ENCODE peak calls at places on chromosomes 5 and 9, in ten cellular contexts. B, F, U, V, Y, O, N, A, Q and G are unnamed samples.
A peak's percentile ranks its signal among the peaks of the same experiment; 100 is the strongest.

GRCh38 chr5:67240846-67241245 is 44.2 kb upstream of the CD180 start:
- DNase-seq in B (no peak), F (no peak), U (no peak), V (no peak), Y (no peak), O (no peak), N (no peak), A (no peak), Q (no peak), G (no peak)

GRCh38 chr5:168481330-168481788 is 4.9 kb upstream of the RARS1 start:
- DNase-seq in B (no peak), F (no peak), U (no peak), V (no peak), Y (no peak), O (no peak), N (no peak), A (no peak), Q (no peak), G (peak; percentile 42)

GRCh38 chr9:3880851-3881250 is 355.1 kb upstream of the RFX3 start:
- DNase-seq in B (no peak), F (no peak), U (no peak), V (no peak), Y (no peak), O (no peak), N (no peak), A (no peak), Q (no peak), G (peak; percentile 92)

GRCh38 chr5:2158767-2159166 is 276.0 kb upstream of the IRX4 start:
- DNase-seq in B (no peak), F (no peak), U (no peak), V (no peak), Y (no peak), O (no peak), N (no peak), A (no peak), Q (no peak), G (no peak)

GRCh38 chr5:163619273-163619672 is 113.9 kb downstream of the MAT2B start:
- DNase-seq in B (no peak), F (no peak), U (no peak), V (no peak), Y (no peak), O (no peak), N (no peak), A (no peak), Q (no peak), G (no peak)

GRCh38 chr9:16869961-16870605 is 387 bp downstream of the BNC2 start:
- DNase-seq in B (no peak), F (no peak), U (peak; percentile 51), V (no peak), Y (no peak), O (no peak), N (no peak), A (no peak), Q (peak; percentile 7), G (peak; percentile 55)

GRCh38 chr9:70573308-70573707 is 158.9 kb upstream of the KLF9 start:
- DNase-seq in B (no peak), F (no peak), U (no peak), V (no peak), Y (no peak), O (no peak), N (no peak), A (no peak), Q (no peak), G (no peak)

GRCh38 chr5:125484272-125485002 is 738.0 kb upstream of the ZNF608 start:
- DNase-seq in B (no peak), F (peak; percentile 89), U (peak; percentile 62), V (no peak), Y (no peak), O (no peak), N (no peak), A (peak; percentile 97), Q (peak; percentile 75), G (peak; percentile 95)

GRCh38 chr9:136525841-136526499 is 19.9 kb downstream of the NOTCH1 start:
- DNase-seq in B (no peak), F (peak; percentile 92), U (peak; percentile 79), V (no peak), Y (no peak), O (no peak), N (no peak), A (no peak), Q (peak; percentile 96), G (peak; percentile 82)

GRCh38 chr5:38379360-38379827 is 121.0 kb downstream of the EGFLAM start:
- DNase-seq in B (no peak), F (no peak), U (no peak), V (no peak), Y (no peak), O (no peak), N (no peak), A (no peak), Q (no peak), G (no peak)

GRCh38 chr9:96217358-96217755 is 84.6 kb downstream of the HSD17B3 start:
- DNase-seq in B (no peak), F (no peak), U (no peak), V (no peak), Y (no peak), O (no peak), N (no peak), A (no peak), Q (no peak), G (no peak)

GRCh38 chr5:131945551-131945882 is at the start of gene MEIKIN:
- DNase-seq in B (no peak), F (no peak), U (no peak), V (no peak), Y (no peak), O (no peak), N (no peak), A (no peak), Q (no peak), G (no peak)